ENCODE peak calls at places on chromosomes 13 and 19, in seven cellular contexts. G is SK-N-SH, Y is esophagus muscularis mucosa, M is sigmoid colon, W is H1, L is transverse colon, S is suprapubic skin. U is an unnamed sample.

GRCh38 chr13:52665325-52665724 is 12.7 kb downstream of the SUGT1 start:
- DNase-seq in G (peak), Y (no peak), M (no peak), W (no peak), L (no peak), S (no peak), U (no peak)

GRCh38 chr13:98300956-98301641 is 124.0 kb upstream of the RNF113B start:
- DNase-seq in G (no peak), Y (no peak), M (no peak), W (no peak), L (no peak), S (no peak), U (peak)

GRCh38 chr13:113094410-113094800 is 11.2 kb upstream of the F7 start:
- DNase-seq in G (no peak), Y (no peak), M (no peak), W (no peak), L (no peak), S (no peak), U (no peak)

GRCh38 chr19:34335914-34336313 is 29.1 kb upstream of the GPI start:
- DNase-seq in G (no peak), Y (no peak), M (no peak), W (no peak), L (no peak), S (no peak), U (no peak)

GRCh38 chr19:944171-944567 is 18.3 kb downstream of the ARID3A start:
- DNase-seq in G (peak), Y (no peak), M (no peak), W (no peak), L (peak), S (no peak), U (peak)

GRCh38 chr13:75806101-75806500 is 170.0 kb downstream of the LMO7 start:
- DNase-seq in G (no peak), Y (no peak), M (no peak), W (no peak), L (no peak), S (no peak), U (no peak)

GRCh38 chr13:91314888-91315287 is 32.6 kb upstream of the MIR17HG start:
- DNase-seq in G (no peak), Y (no peak), M (no peak), W (no peak), L (no peak), S (no peak), U (no peak)

GRCh38 chr13:114140131-114140908 is 7.9 kb upstream of the RASA3 start:
- DNase-seq in G (no peak), Y (no peak), M (peak), W (no peak), L (peak), S (no peak), U (no peak)

GRCh38 chr19:2275588-2276428 is 6.2 kb downstream of the PEAK3 start:
- DNase-seq in G (peak), Y (no peak), M (no peak), W (no peak), L (peak), S (peak), U (peak)

GRCh38 chr19:3849787-3850186 is 19.1 kb downstream of the ZFR2 start:
- DNase-seq in G (no peak), Y (no peak), M (no peak), W (no peak), L (no peak), S (no peak), U (no peak)

GRCh38 chr13:41505209-41505835 is 48.0 kb downstream of the RGCC start:
- DNase-seq in G (no peak), Y (peak), M (no peak), W (no peak), L (no peak), S (no peak), U (no peak)

GRCh38 chr13:30341815-30342570 is 34.6 kb upstream of the KATNAL1 start:
- DNase-seq in G (peak), Y (no peak), M (peak), W (no peak), L (peak), S (peak), U (peak)

GRCh38 chr19:5624154-5624663 is 1.3 kb downstream of the SAFB start:
- DNase-seq in G (peak), Y (no peak), M (peak), W (no peak), L (peak), S (no peak), U (peak)

GRCh38 chr13:42380420-42381164 is 108.6 kb downstream of the AKAP11 start:
- DNase-seq in G (no peak), Y (peak), M (no peak), W (no peak), L (no peak), S (no peak), U (no peak)

GRCh38 chr19:10662384-10663251 is 8.5 kb downstream of the ILF3 start:
- DNase-seq in G (no peak), Y (no peak), M (no peak), W (no peak), L (no peak), S (no peak), U (no peak)

GRCh38 chr19:47447470-47448359 is 24.0 kb downstream of the SLC8A2 start:
- DNase-seq in G (peak), Y (no peak), M (no peak), W (peak), L (peak), S (no peak), U (peak)

GRCh38 chr13:111158136-111158805 is 43.2 kb downstream of the ARHGEF7 start:
- DNase-seq in G (no peak), Y (no peak), M (no peak), W (no peak), L (no peak), S (no peak), U (no peak)

GRCh38 chr13:111159362-111160320 is 44.5 kb downstream of the ARHGEF7 start:
- DNase-seq in G (no peak), Y (no peak), M (no peak), W (no peak), L (no peak), S (no peak), U (no peak)

GRCh38 chr13:111153977-111154332 is 38.8 kb downstream of the ARHGEF7 start:
- DNase-seq in G (no peak), Y (no peak), M (peak), W (no peak), L (peak), S (peak), U (no peak)

GRCh38 chr13:111153279-111153976 is 38.3 kb downstream of the ARHGEF7 start:
- DNase-seq in G (peak), Y (peak), M (peak), W (peak), L (peak), S (peak), U (peak)

DNA sequence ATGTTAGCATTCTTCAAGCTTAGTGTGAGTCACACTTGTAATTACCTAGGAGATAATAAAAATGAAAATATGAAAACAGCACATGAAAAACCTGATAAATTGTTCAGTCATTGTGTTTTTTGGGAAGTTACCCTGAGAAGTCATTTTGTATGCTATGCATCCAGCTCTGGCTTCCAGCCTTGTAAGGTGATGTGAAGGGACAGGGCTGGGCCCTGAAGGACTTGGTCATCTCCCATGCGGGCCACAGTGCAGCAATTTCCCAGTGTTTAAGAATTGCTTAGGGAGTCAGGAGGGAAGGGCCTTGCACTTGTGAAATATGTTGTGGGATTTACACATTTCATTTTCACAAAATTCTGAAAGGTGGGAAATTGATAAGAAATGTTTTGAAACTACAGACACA is 41.3 kb downstream of the ARHGEF7 start:
- DNase-seq in G (no peak), Y (no peak), M (no peak), W (no peak), L (no peak), S (no peak), U (no peak)
- TF ChIP-seq POLR2AphosphoS5 in G (no peak), Y (no peak), M (no peak), W (no peak), L (no peak), S (no peak), U (no peak)

DNA sequence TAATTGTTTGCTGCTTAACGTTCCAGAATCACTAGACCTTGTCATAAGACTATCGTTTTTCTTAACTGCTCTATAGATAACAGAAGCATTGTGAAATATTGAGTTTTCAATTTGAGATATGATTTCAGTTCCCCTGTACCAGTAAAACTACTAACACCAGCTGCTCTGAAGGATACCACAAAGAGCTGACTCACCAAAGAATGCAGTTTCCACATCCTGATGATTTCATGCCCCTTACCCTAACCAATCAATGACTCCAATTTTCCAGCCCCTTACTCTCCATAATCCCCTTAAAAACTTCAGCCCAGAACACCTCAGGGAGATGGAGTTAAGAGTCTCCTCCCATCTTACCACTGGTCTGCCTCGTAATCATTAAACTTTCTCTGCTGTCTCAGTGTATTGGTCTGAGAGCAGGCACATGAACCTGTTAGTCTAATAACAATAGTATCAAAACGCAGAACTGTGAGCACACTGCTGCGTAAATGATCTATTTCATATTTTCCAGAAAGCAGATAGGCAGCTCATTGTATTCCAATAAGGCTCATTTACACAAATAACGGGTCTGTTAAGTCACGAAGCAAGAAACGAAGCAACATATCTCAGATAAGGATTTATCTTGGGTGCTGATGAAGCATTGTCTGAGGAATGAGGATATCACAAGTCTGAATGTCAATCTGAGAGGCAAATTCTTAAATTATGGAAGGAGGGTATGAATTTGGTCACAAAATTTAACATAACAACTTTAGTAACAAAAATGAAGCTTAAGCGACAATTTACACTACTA is 14.1 kb upstream of the CCNA1 start:
- DNase-seq in G (no peak), Y (no peak), M (no peak), W (no peak), L (no peak), S (no peak), U (no peak)
- H3K4me3 ChIP-seq in G (no peak), Y (no peak), M (no peak), W (no peak), L (no peak), S (no peak), U (no peak)

GRCh38 chr13:99981115-99982020 is at the start of gene ZIC2:
- DNase-seq in G (peak), Y (no peak), M (no peak), W (no peak), L (no peak), S (no peak), U (no peak)

GRCh38 chr13:99980201-99981114 is 1.1 kb upstream of the ZIC2 start:
- DNase-seq in G (peak), Y (no peak), M (no peak), W (no peak), L (peak), S (peak), U (peak)

GRCh38 chr13:99978781-99979452 is 2.7 kb upstream of the ZIC2 start:
- DNase-seq in G (peak), Y (no peak), M (no peak), W (no peak), L (no peak), S (no peak), U (no peak)

GRCh38 chr13:99977912-99978780 is 3.4 kb upstream of the ZIC2 start:
- DNase-seq in G (peak), Y (no peak), M (no peak), W (no peak), L (no peak), S (no peak), U (no peak)

DNA sequence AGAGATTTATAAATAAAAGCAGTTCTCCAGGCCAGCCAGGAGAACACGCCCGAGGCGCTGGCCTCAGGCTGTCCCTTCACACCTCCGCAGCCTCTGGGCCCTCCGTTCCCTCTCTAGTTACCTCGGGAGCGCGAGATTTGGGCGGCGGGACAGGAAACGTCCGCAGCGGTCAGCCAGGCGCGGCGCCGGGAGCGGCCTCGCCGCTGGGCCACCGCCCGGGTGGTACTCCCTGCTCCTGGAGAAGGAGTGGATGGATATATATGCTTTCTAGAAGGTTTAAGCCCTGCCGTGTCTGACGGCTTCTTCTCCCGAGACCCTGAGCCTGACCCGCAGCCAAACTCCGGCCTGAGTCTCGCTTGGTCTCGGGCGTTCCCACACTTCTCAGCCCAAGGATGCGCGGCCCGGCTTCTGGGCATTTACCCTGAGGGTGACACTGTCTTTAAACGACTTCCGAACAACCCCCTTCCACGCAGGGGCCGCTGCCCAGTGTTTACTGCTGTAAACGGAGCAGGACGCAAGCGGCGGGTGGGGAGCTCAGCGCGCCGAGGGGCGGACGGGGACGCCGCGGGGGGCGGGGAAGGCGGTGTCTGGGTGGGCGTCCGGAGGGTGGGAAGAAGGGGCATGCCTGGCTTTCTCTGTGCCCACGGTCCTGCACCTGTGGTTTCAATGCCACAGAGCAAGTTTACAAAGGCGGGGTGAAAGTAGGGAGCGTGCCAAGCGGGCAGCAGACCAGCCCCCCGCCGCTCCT is 2.0 kb upstream of the ZIC2 start:
- DNase-seq in G (peak), Y (no peak), M (no peak), W (no peak), L (no peak), S (peak), U (peak)
- TF ChIP-seq EP300 in G (no peak), Y (no peak), M (no peak), W (no peak), L (no peak), S (no peak), U (no peak)

DNA sequence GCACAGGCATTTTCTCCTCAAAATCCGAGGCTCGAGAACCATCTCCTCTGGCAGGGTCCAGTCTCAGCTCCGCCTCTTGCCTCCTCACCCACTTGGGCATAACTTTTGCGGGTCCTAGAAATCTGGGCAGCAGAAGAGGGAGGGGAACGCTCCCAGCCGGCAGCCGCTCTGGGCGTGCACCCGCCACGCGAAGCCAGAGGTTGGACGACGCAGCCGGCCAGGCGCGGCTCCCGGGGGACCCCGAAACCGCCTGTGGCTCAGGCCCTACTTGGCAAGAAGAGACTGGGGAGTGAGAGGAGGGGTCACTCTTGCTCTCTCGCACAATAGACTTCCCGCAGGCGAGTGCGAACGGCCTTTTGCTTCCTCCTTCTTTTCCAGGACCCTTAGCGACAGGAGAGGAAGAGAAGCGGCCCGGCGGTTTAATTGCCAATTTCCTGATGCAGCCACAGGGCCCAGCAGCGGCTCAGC is 6.0 kb upstream of the SOX1 start:
- DNase-seq in G (no peak), Y (no peak), M (no peak), W (no peak), L (no peak), S (no peak), U (no peak)
- TF ChIP-seq POLR2AphosphoS5 in G (no peak), Y (no peak), M (no peak), W (no peak), L (no peak), S (no peak), U (no peak)

DNA sequence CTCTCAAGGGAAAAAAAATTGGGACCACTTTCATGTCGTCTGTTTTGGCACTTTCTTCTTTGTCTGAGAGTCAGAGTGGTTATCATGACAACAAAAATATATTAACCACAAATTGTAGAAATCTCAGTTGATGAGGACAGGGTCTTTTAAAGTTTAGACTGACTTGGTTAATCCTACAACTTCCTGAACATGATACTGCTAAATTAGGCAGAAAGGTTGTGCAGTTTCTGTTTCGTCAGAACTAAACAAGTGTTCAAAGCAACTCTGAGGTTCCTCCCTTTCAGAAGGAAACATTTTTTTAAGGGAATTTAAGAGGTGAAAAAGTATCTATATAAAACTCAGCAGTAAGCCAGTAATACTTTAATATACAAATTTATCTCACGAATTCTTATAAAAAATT is 15.3 kb downstream of the KLF5 start:
- DNase-seq in G (no peak), Y (no peak), M (no peak), W (no peak), L (no peak), S (no peak), U (no peak)
- H3K4me3 ChIP-seq in G (no peak), Y (no peak), M (no peak), W (no peak), L (no peak), S (no peak), U (no peak)

DNA sequence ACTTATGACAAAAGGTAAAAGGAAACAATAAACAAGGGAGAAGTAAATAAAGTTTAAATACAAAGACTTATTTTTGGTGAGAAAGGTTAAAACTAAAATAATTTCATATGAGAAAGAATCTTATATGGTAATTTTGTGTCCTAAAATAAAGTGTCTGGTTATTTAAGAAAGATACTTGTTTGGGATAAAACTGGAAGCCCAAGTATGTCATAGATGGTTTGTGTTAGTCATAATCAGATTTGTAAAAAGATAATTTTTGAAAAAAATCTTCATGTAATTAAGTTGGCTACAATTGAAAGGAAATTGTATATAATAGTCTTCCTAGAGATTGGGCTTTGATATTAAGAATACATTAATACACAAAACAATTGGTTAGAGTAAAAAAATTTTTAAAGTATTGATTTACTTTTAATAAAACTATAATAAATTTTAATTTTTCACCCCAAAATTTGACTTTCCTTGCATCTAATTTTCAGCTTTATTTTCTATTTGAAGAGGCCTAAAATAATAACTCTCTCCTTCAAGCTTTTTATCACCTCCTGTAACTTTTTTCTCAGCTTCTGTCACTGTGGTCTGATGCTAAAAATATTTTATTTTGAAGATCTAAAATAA is 315.6 kb downstream of the SLITRK5 start:
- DNase-seq in G (no peak), Y (no peak), M (no peak), W (no peak), L (no peak), S (no peak), U (no peak)
- TF ChIP-seq EP300 in G (no peak), Y (no peak), M (no peak), W (no peak), L (no peak), S (no peak), U (no peak)

GRCh38 chr13:99376924-99377323 is 69.7 kb upstream of the GPR183 start:
- DNase-seq in G (no peak), Y (no peak), M (no peak), W (no peak), L (no peak), S (no peak), U (no peak)

GRCh38 chr13:99374994-99375805 is 68.0 kb upstream of the GPR183 start:
- DNase-seq in G (no peak), Y (no peak), M (no peak), W (no peak), L (peak), S (no peak), U (no peak)

GRCh38 chr13:99377641-99378040 is 70.4 kb upstream of the GPR183 start:
- DNase-seq in G (no peak), Y (no peak), M (peak), W (no peak), L (no peak), S (no peak), U (no peak)

GRCh38 chr13:99375806-99376080 is 68.5 kb upstream of the GPR183 start:
- DNase-seq in G (no peak), Y (no peak), M (no peak), W (no peak), L (no peak), S (no peak), U (no peak)

DNA sequence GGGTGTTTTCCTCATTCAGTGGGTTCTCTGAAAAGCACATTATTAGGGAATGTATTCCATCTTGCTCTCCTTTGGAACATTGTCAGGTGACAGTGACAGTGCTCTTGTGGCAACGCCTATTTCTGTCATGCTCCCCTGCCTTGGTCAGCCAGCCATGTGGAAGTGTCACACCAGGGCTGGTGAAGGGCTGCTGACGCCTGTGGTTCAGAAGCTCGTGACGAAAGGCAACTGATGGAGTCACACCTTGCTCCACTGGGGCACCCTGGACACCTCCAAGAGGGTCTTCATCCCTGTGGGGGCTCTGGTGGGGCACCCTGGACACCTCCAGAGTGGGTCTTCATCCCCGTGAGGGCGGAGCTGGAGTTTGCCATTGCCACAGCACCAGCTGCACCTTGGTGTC is 68.9 kb upstream of the GPR183 start:
- DNase-seq in G (no peak), Y (no peak), M (peak), W (no peak), L (no peak), S (no peak), U (no peak)
- TF ChIP-seq POLR2AphosphoS5 in G (no peak), Y (no peak), M (no peak), W (no peak), L (no peak), S (no peak), U (no peak)